ENCODE peak calls at places on chromosomes 4 and X, in five cellular contexts. N is fibroblast of lung, Y is right atrium auricular region, C is epithelial cell of esophagus, A is mammary epithelial cell. J is an unnamed sample.

GRCh38 chr4:135239964-135240363 is 1038.4 kb upstream of the PABPC4L start:
- DNase-seq in A (no peak), Y (no peak), N (no peak), C (no peak), J (no peak)

GRCh38 chr4:188031751-188032150 is 36.2 kb downstream of the ZFP42 start:
- DNase-seq in Y (no peak), C (no peak), A (no peak), N (no peak), J (no peak)

GRCh38 chr4:8409271-8410065 is 31.1 kb downstream of the ACOX3 start:
- DNase-seq in C (peak), Y (no peak), N (no peak), A (peak), J (peak)

GRCh38 chr4:158821228-158822009 is 52.6 kb downstream of the FNIP2 start:
- DNase-seq in N (peak), Y (no peak), A (no peak), C (no peak), J (peak)

GRCh38 chr4:79250887-79251286 is 75.0 kb downstream of the NAA11 start:
- DNase-seq in C (no peak), A (no peak), Y (no peak), N (no peak), J (no peak)

GRCh38 chrX:56232221-56233082 is at the start of gene KLF8:
- DNase-seq in N (no peak), A (peak), C (peak), Y (no peak), J (peak)

GRCh38 chr4:76896731-76897521 is 1.0 kb downstream of the SOWAHB start:
- DNase-seq in A (peak), Y (no peak), N (peak), C (peak), J (no peak)

GRCh38 chr4:71081192-71081591 is 87.7 kb downstream of the DCK start:
- DNase-seq in Y (no peak), C (no peak), N (no peak), A (no peak), J (no peak)

GRCh38 chrX:1500701-1501624 is 36.0 kb downstream of the P2RY8 start:
- DNase-seq in A (no peak), C (no peak), Y (peak), N (no peak), J (peak)

GRCh38 chrX:145405012-145405411 is 157.7 kb downstream of the SPANXN1 start:
- DNase-seq in C (peak), A (peak), N (peak), Y (no peak), J (peak)

GRCh38 chr4:1720163-1720983 is 750 bp downstream of the TMEM129 start:
- DNase-seq in N (peak), A (peak), C (peak), Y (no peak), J (peak)

GRCh38 chr4:13509442-13509841 is 25.3 kb upstream of the RAB28 start:
- DNase-seq in Y (no peak), C (no peak), N (no peak), A (no peak), J (no peak)

GRCh38 chrX:151680805-151681204 is 14.5 kb upstream of the PRRG3 start:
- DNase-seq in Y (no peak), C (peak), N (no peak), A (peak), J (peak)

DNA sequence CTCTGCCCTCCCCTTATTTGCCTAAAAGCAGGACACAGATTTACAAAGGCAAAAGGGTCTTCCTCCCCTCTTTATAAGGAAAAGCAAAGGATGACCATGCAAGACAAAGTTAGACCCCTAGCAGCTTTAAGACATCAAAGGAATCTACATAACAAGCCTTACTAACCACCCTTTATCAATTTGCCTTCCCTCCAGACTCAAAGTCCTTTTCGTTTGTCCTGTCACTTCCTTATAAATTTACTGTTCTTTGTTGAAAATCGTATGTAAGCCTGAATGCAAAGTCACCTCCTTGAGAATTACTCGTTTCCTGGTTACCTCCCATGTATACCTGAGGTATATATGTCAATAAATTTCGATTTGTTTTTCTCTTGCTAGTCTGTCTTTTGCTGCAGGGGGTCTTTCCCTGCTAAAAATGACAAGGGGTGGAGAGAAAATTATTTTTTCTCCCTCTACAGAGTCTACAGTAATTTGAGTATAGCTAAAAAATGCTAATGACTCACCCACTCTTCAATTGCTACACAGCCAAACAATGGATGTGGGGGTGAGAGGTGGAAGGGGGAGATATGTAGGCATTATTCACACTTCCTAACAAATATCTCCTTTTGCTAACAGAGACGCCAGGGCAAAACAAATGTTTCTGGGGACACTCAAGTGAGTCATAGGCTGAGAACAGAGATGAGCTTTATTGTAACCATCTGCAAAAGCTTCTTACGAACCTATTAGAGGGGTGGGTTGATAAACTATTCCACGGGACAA is 13.2 kb downstream of the SCD5 start:
- DNase-seq in A (peak), N (peak), C (peak), Y (peak), J (no peak)
- H3K4me3 ChIP-seq in A (no peak), N (no peak), C (no peak), Y (no peak), J (no peak)

GRCh38 chrX:70128071-70128470 is 5.2 kb upstream of the IGBP1 start:
- DNase-seq in A (no peak), C (no peak), N (no peak), Y (no peak), J (no peak)
- TF ChIP-seq CTCF in A (no peak), C (no peak), N (no peak), Y (no peak), J (no peak)

GRCh38 chrX:68832516-68833447 is 4.0 kb downstream of the EFNB1 start:
- DNase-seq in C (no peak), A (no peak), N (no peak), Y (peak), J (no peak)
- H3K4me3 ChIP-seq in C (peak), A (peak), N (peak), Y (peak), J (no peak)

GRCh38 chr4:186150926-186151325 is 40.4 kb upstream of the CYP4V2 start:
- DNase-seq in A (no peak), Y (no peak), C (no peak), N (no peak), J (no peak)

GRCh38 chr4:186151499-186151898 is 39.9 kb upstream of the CYP4V2 start:
- DNase-seq in A (no peak), Y (no peak), C (no peak), N (no peak), J (no peak)

GRCh38 chr4:186148335-186148975 is 42.9 kb upstream of the CYP4V2 start:
- DNase-seq in A (no peak), C (no peak), N (no peak), Y (no peak), J (no peak)

GRCh38 chr4:186146443-186146842 is 41.9 kb downstream of the FAM149A start:
- DNase-seq in Y (no peak), A (no peak), C (no peak), N (no peak), J (no peak)

DNA sequence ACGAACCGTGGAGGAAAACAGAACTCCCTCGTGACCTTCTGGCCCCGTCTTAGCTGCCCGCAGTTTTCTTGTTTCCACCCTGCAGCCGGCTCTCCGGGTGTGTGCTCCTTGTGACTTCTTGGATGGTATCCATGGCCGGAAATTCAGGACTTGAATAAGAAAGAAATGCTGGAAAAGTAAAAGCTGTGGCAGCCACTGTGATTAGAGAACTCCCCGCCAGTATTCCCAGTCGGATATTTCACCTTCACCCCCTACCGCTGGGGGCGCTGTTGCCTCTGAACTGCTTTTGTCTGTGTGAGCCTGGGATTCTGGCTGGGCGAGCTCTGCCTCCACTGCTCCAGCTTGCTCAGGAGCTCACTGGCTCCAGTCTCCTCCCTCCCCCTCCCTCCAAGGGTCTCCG is 41.5 kb upstream of the CYP4V2 start:
- DNase-seq in Y (peak), C (peak), A (no peak), N (no peak), J (peak)
- TF ChIP-seq CTCF in Y (no peak), C (peak), A (peak), N (peak), J (peak)

GRCh38 chrX:3711331-3711917 is 2.0 kb downstream of the PRKX start:
- DNase-seq in C (no peak), A (no peak), Y (no peak), N (no peak), J (peak)
- H3K4me3 ChIP-seq in C (peak), A (peak), Y (peak), N (peak), J (peak)

GRCh38 chrX:38192007-38192625 is 28.6 kb downstream of the SRPX start:
- DNase-seq in C (peak), N (peak), A (no peak), Y (no peak), J (peak)
- TF ChIP-seq CTCF in C (peak), N (peak), A (peak), Y (peak), J (peak)

GRCh38 chr4:122968227-122968812 is 45.9 kb upstream of the NUDT6 start:
- DNase-seq in C (no peak), Y (no peak), A (peak), N (peak), J (no peak)
- H3K4me3 ChIP-seq in C (no peak), Y (no peak), A (no peak), N (no peak), J (no peak)

GRCh38 chr4:6179362-6179761 is 21.0 kb downstream of the JAKMIP1 start:
- DNase-seq in N (no peak), Y (no peak), C (no peak), A (no peak), J (peak)

GRCh38 chr4:6182390-6183280 is 17.7 kb downstream of the JAKMIP1 start:
- DNase-seq in Y (no peak), N (no peak), C (no peak), A (no peak), J (no peak)

GRCh38 chr4:6183740-6184139 is 16.6 kb downstream of the JAKMIP1 start:
- DNase-seq in Y (no peak), A (no peak), N (no peak), C (no peak), J (peak)

GRCh38 chr4:6178757-6179156 is 21.6 kb downstream of the JAKMIP1 start:
- DNase-seq in N (no peak), Y (no peak), A (no peak), C (no peak), J (no peak)

GRCh38 chr4:6180841-6181631 is 19.3 kb downstream of the JAKMIP1 start:
- DNase-seq in N (no peak), C (no peak), A (no peak), Y (no peak), J (peak)
- TF ChIP-seq CTCF in N (no peak), C (no peak), A (no peak), Y (no peak), J (no peak)

DNA sequence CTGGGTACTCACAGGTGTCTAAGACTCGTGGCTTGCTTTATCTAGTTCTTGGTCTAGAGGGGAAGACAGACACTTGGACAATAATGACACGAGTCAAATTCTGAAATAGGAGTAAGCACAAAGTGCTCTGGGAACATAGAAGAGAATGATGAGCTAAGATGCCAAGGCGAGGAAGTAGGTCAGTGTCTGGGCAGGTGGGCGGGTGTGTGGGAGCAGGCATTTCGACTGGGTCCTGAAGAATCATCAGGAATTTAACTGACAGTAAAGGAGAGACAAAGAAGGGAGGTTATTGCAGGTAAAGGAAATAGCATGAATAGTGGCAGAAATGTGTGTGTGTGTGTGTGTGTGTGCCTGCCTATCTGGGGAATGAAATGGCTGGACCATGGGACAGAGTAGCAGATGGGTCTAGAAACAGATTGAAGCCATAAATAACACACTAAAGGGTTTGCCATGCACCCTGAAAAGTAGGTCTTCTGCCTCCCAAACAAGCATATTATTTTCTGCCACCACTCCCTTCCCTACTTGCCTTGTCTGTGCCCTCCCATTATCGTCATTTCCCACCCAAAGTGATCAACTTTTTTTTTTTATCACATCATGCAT is 58.4 kb upstream of the SLC25A43 start:
- DNase-seq in N (no peak), Y (no peak), C (no peak), A (no peak), J (no peak)
- H3K4me3 ChIP-seq in N (no peak), Y (no peak), C (no peak), A (no peak), J (no peak)

DNA sequence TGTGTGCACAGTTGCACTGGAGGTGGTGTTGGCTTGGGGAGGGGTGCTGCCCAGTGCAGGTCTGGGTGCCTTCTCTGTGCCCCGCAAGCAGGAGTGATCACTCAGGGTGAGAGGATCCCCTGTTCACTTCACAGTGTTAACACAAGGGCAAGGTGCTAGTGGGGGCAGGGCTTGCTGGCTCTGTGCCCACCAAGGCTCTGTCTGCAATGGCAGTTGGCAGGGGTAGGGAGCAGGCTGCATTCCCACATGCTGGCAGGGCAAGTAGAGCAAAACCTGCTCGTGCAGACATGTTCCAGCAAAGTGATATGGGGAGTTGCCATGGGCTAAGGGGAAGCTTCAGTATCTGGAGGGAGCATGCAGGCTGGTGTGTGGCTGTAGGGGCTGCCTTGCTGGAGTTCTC is 428.0 kb downstream of the ZNF674 start:
- DNase-seq in C (peak), A (peak), N (no peak), Y (no peak), J (no peak)
- TF ChIP-seq CTCF in C (no peak), A (no peak), N (no peak), Y (no peak), J (no peak)